ENCODE peak calls at places on chromosome 22, in eight cellular contexts. J is tibial artery; E is effector CD4-positive, alpha-beta T cell; Y is pancreas; N is MV-4-11; H is GM20000; R is CD8-positive, alpha-beta memory T cell; O is T follicular helper cell. K is an unnamed sample.

GRCh38 chr22:22745225-22746060 is 101.0 kb downstream of the GGTLC2 start:
- DNase-seq in Y (no peak), R (peak; percentile 39), N (peak; percentile 48), O (no peak), J (no peak), E (peak; percentile 39), H (peak; percentile 46), K (no peak)

GRCh38 chr22:19595532-19595931 is 71.3 kb upstream of the CLDN5 start:
- DNase-seq in H (no peak), R (no peak), N (no peak), Y (no peak), J (no peak), E (no peak), O (no peak), K (no peak)

GRCh38 chr22:44270556-44270880 is 42.2 kb downstream of the SHISAL1 start:
- DNase-seq in O (no peak), H (no peak), R (no peak), E (no peak), Y (no peak), N (no peak), J (no peak), K (no peak)

GRCh38 chr22:49825436-49825835 is 2.2 kb downstream of the BRD1 start:
- DNase-seq in J (no peak), R (no peak), N (no peak), O (no peak), H (no peak), E (no peak), Y (no peak), K (no peak)

GRCh38 chr22:46244771-46245170 is 5.3 kb downstream of the CDPF1 start:
- DNase-seq in J (no peak), O (no peak), R (no peak), H (no peak), Y (no peak), N (no peak), E (no peak), K (no peak)

GRCh38 chr22:49391436-49391835 is 436.2 kb downstream of the BRD1 start:
- DNase-seq in H (no peak), J (no peak), R (no peak), Y (no peak), N (no peak), O (no peak), E (no peak), K (no peak)

GRCh38 chr22:19495562-19496323 is 16.0 kb downstream of the CDC45 start:
- DNase-seq in N (peak; percentile 35), R (no peak), O (no peak), E (no peak), J (no peak), H (no peak), Y (no peak), K (no peak)

GRCh38 chr22:45878051-45878764 is 98.8 kb downstream of the WNT7B start:
- DNase-seq in Y (peak; percentile 12), H (no peak), J (peak; percentile 6), R (no peak), N (no peak), O (no peak), E (no peak), K (no peak)

GRCh38 chr22:34390400-34390799 is 470.1 kb upstream of the LARGE1 start:
- DNase-seq in O (no peak), H (no peak), Y (no peak), N (no peak), E (no peak), J (no peak), R (no peak), K (no peak)

GRCh38 chr22:18024956-18025720 is 777 bp upstream of the MICAL3 start:
- DNase-seq in R (no peak), J (no peak), Y (no peak), N (no peak), O (no peak), H (no peak), E (no peak), K (no peak)

GRCh38 chr22:50507991-50508884 is at the start of gene NCAPH2:
- DNase-seq in Y (peak; percentile 95), E (peak; percentile 98), R (no peak), J (peak; percentile 92), H (peak; percentile 100), N (peak; percentile 91), O (peak; percentile 97), K (peak; percentile 83)

GRCh38 chr22:47933226-47933625 is 1170.8 kb downstream of the TBC1D22A start:
- DNase-seq in Y (no peak), R (no peak), O (no peak), E (no peak), N (no peak), J (no peak), H (no peak), K (no peak)

GRCh38 chr22:36767035-36767775 is 8.7 kb downstream of the IFT27 start:
- DNase-seq in Y (peak; percentile 7), J (no peak), R (no peak), N (no peak), O (no peak), E (no peak), H (no peak), K (no peak)

GRCh38 chr22:46797355-46797754 is 34.9 kb downstream of the TBC1D22A start:
- DNase-seq in H (no peak), O (no peak), N (peak; percentile 47), Y (no peak), E (no peak), R (no peak), J (no peak), K (no peak)

GRCh38 chr22:49321477-49322055 is 506.1 kb downstream of the BRD1 start:
- DNase-seq in N (no peak), E (no peak), R (no peak), J (no peak), O (no peak), Y (no peak), H (no peak), K (no peak)

GRCh38 chr22:48794906-48795305 is 1032.8 kb downstream of the BRD1 start:
- DNase-seq in N (no peak), E (no peak), Y (no peak), H (no peak), O (no peak), J (no peak), R (no peak), K (no peak)

GRCh38 chr22:20930004-20930403 is 12.8 kb downstream of the CRKL start:
- DNase-seq in Y (no peak), E (no peak), J (no peak), O (no peak), H (no peak), R (no peak), N (no peak), K (no peak)

GRCh38 chr22:32831571-32831970 is 30.1 kb downstream of the TIMP3 start:
- DNase-seq in J (no peak), N (no peak), E (no peak), H (no peak), O (no peak), R (no peak), Y (no peak), K (no peak)

GRCh38 chr22:29380032-29380781 is 8.2 kb downstream of the AP1B1 start:
- DNase-seq in R (no peak), Y (no peak), J (no peak), E (no peak), N (no peak), O (no peak), H (no peak), K (no peak)

GRCh38 chr22:36286096-36286957 is 33.4 kb downstream of the APOL1 start:
- DNase-seq in R (peak; percentile 61), O (peak; percentile 48), Y (no peak), E (peak; percentile 50), N (peak; percentile 59), H (peak; percentile 85), J (peak; percentile 76), K (no peak)

GRCh38 chr22:49470741-49471134 is 356.9 kb downstream of the BRD1 start:
- DNase-seq in O (no peak), Y (no peak), E (no peak), N (no peak), R (no peak), H (no peak), J (peak; percentile 2), K (no peak)

GRCh38 chr22:37802310-37803194 is 5.2 kb upstream of the GCAT start:
- DNase-seq in R (no peak), H (peak; percentile 62), Y (peak; percentile 66), J (peak; percentile 55), E (no peak), N (peak; percentile 10), O (no peak), K (no peak)

GRCh38 chr22:44363214-44363979 is 50.6 kb upstream of the SHISAL1 start:
- DNase-seq in O (no peak), J (peak; percentile 87), N (no peak), Y (no peak), H (no peak), E (no peak), R (no peak), K (no peak)

GRCh38 chr22:44441401-44442185 is 56.4 kb downstream of the RTL6 start:
- DNase-seq in R (no peak), N (no peak), H (no peak), Y (no peak), O (no peak), J (peak; percentile 11), E (no peak), K (no peak)

GRCh38 chr22:33600595-33600994 is 319.7 kb downstream of the LARGE1 start:
- DNase-seq in H (no peak), Y (no peak), N (no peak), O (no peak), J (no peak), E (no peak), R (no peak), K (no peak)

GRCh38 chr22:29369460-29369859 is 18.9 kb downstream of the AP1B1 start:
- DNase-seq in Y (no peak), H (no peak), J (peak; percentile 81), N (peak; percentile 89), O (no peak), R (no peak), E (no peak), K (no peak)

GRCh38 chr22:30675436-30675835 is 7.8 kb upstream of the DUSP18 start:
- DNase-seq in R (no peak), O (no peak), N (no peak), E (no peak), J (no peak), Y (no peak), H (no peak), K (no peak)

GRCh38 chr22:32823024-32823730 is 21.7 kb downstream of the TIMP3 start:
- DNase-seq in N (no peak), E (no peak), H (no peak), O (no peak), Y (no peak), J (no peak), R (no peak), K (no peak)

GRCh38 chr22:48713266-48714205 is 1114.1 kb downstream of the BRD1 start:
- DNase-seq in N (no peak), H (no peak), E (no peak), O (no peak), J (no peak), R (no peak), Y (no peak), K (no peak)

GRCh38 chr22:36781656-36782627 is 6.0 kb upstream of the IFT27 start:
- DNase-seq in N (peak; percentile 71), O (peak; percentile 74), E (peak; percentile 79), Y (peak; percentile 55), H (peak; percentile 85), R (peak; percentile 72), J (peak; percentile 68), K (peak; percentile 33)

GRCh38 chr22:35590634-35591295 is 26.4 kb downstream of the MB start:
- DNase-seq in O (no peak), R (no peak), Y (no peak), N (no peak), E (no peak), J (no peak), H (no peak), K (no peak)

K was measured in GM12878.